ENCODE peak calls at places on chromosomes 13 and 19, in nine cellular contexts. D, J, Z, T, B, S, Q, M and H are unnamed samples.

GRCh38 chr19:58330458-58330857 is 3.7 kb downstream of the ZSCAN22 start:
- DNase-seq in D (no peak), J (no peak), Z (no peak), T (peak), B (no peak), S (no peak), Q (peak), M (no peak), H (no peak)

GRCh38 chr13:89287381-89287780 is 1616.2 kb downstream of the SLITRK5 start:
- DNase-seq in D (no peak), J (no peak), Z (no peak), T (no peak), B (no peak), S (no peak), Q (no peak), M (no peak), H (no peak)

GRCh38 chr13:32234914-32235313 is 80.2 kb downstream of the ZAR1L start:
- DNase-seq in D (no peak), J (no peak), Z (no peak), T (no peak), B (no peak), S (no peak), Q (no peak), M (no peak), H (no peak)

GRCh38 chr19:53177986-53178385 is 15.2 kb downstream of the ZNF665 start:
- DNase-seq in D (no peak), J (no peak), Z (no peak), T (no peak), B (no peak), S (no peak), Q (no peak), M (no peak), H (no peak)

GRCh38 chr19:55358943-55359908 is 3.8 kb downstream of the GARIN5B start:
- DNase-seq in D (no peak), J (no peak), Z (no peak), T (no peak), B (no peak), S (no peak), Q (no peak), M (no peak), H (no peak)

GRCh38 chr19:31277516-31277915 is 71.7 kb downstream of the TSHZ3 start:
- DNase-seq in D (no peak), J (no peak), Z (no peak), T (no peak), B (no peak), S (no peak), Q (no peak), M (no peak), H (no peak)

GRCh38 chr19:13727798-13728197 is 36.5 kb upstream of the MRI1 start:
- DNase-seq in D (no peak), J (no peak), Z (no peak), T (peak), B (no peak), S (no peak), Q (peak), M (no peak), H (no peak)

GRCh38 chr19:34960103-34960805 is 3.8 kb downstream of the ZNF792 start:
- DNase-seq in D (no peak), J (peak), Z (no peak), T (peak), B (no peak), S (no peak), Q (peak), M (peak), H (no peak)

GRCh38 chr13:57633950-57634828 is 2.6 kb downstream of the PCDH17 start:
- DNase-seq in D (no peak), J (peak), Z (no peak), T (no peak), B (peak), S (no peak), Q (no peak), M (no peak), H (no peak)

GRCh38 chr13:46378411-46378810 is 8.6 kb downstream of the RUBCNL start:
- DNase-seq in D (no peak), J (no peak), Z (no peak), T (no peak), B (no peak), S (no peak), Q (no peak), M (no peak), H (no peak)

GRCh38 chr13:76027131-76027530 is 391.0 kb downstream of the LMO7 start:
- DNase-seq in D (no peak), J (no peak), Z (no peak), T (no peak), B (no peak), S (no peak), Q (no peak), M (no peak), H (no peak)

GRCh38 chr13:67943116-67943515 is 713.0 kb upstream of the PCDH9 start:
- DNase-seq in D (no peak), J (no peak), Z (no peak), T (no peak), B (no peak), S (no peak), Q (no peak), M (no peak), H (no peak)

GRCh38 chr13:114126789-114127472 is 5.5 kb downstream of the RASA3 start:
- DNase-seq in D (no peak), J (no peak), Z (no peak), T (no peak), B (no peak), S (no peak), Q (no peak), M (no peak), H (no peak)

GRCh38 chr13:93254775-93255174 is 28.2 kb downstream of the GPC6 start:
- DNase-seq in D (no peak), J (no peak), Z (no peak), T (no peak), B (no peak), S (no peak), Q (no peak), M (no peak), H (no peak)

GRCh38 chr13:106517151-106517847 is 18.2 kb downstream of the EFNB2 start:
- DNase-seq in D (no peak), J (no peak), Z (no peak), T (no peak), B (no peak), S (no peak), Q (no peak), M (no peak), H (no peak)

GRCh38 chr19:3506384-3507340 is 551 bp downstream of the FZR1 start:
- DNase-seq in D (peak), J (no peak), Z (no peak), T (no peak), B (peak), S (peak), Q (peak), M (no peak), H (no peak)

GRCh38 chr19:51546650-51547396 is 15.4 kb upstream of the SIGLEC6 start:
- DNase-seq in D (no peak), J (no peak), Z (peak), T (no peak), B (peak), S (no peak), Q (peak), M (peak), H (no peak)

GRCh38 chr13:49124693-49125304 is 95.3 kb upstream of the MLNR start:
- DNase-seq in D (no peak), J (no peak), Z (no peak), T (no peak), B (no peak), S (no peak), Q (no peak), M (no peak), H (no peak)

GRCh38 chr19:55178781-55179569 is 1.1 kb downstream of the SYT5 start:
- DNase-seq in D (peak), J (peak), Z (no peak), T (peak), B (peak), S (peak), Q (peak), M (peak), H (no peak)

GRCh38 chr19:8174706-8175105 is 25.3 kb upstream of the FBN3 start:
- DNase-seq in D (no peak), J (no peak), Z (no peak), T (no peak), B (no peak), S (no peak), Q (no peak), M (no peak), H (no peak)

GRCh38 chr13:100916943-100917342 is 242.3 kb upstream of the TMTC4 start:
- DNase-seq in D (no peak), J (no peak), Z (no peak), T (no peak), B (no peak), S (no peak), Q (no peak), M (no peak), H (no peak)

GRCh38 chr13:37129867-37130266 is 24.4 kb upstream of the CSNK1A1L start:
- DNase-seq in D (no peak), J (no peak), Z (no peak), T (no peak), B (no peak), S (no peak), Q (no peak), M (no peak), H (no peak)

GRCh38 chr13:52924241-52925148 is 76.1 kb upstream of the PCDH8 start:
- DNase-seq in D (no peak), J (no peak), Z (no peak), T (no peak), B (no peak), S (no peak), Q (no peak), M (no peak), H (no peak)

GRCh38 chr19:33978286-33978685 is 181.6 kb downstream of the KCTD15 start:
- DNase-seq in D (no peak), J (no peak), Z (no peak), T (no peak), B (no peak), S (no peak), Q (no peak), M (no peak), H (no peak)

GRCh38 chr19:41699231-41699967 is 9.0 kb upstream of the CEACAM5 start:
- DNase-seq in D (no peak), J (peak), Z (no peak), T (no peak), B (no peak), S (no peak), Q (no peak), M (no peak), H (peak)

GRCh38 chr19:55085923-55086715 is 10.4 kb downstream of the EPS8L1 start:
- DNase-seq in D (no peak), J (no peak), Z (no peak), T (no peak), B (no peak), S (no peak), Q (no peak), M (no peak), H (no peak)

GRCh38 chr13:97194473-97194872 is 27.7 kb upstream of the MBNL2 start:
- DNase-seq in D (no peak), J (no peak), Z (no peak), T (peak), B (no peak), S (no peak), Q (peak), M (peak), H (no peak)

GRCh38 chr13:87777395-87777794 is 106.2 kb downstream of the SLITRK5 start:
- DNase-seq in D (no peak), J (no peak), Z (no peak), T (no peak), B (no peak), S (no peak), Q (no peak), M (peak), H (no peak)

GRCh38 chr13:97222934-97223710 is 989 bp downstream of the MBNL2 start:
- DNase-seq in D (no peak), J (no peak), Z (no peak), T (no peak), B (no peak), S (no peak), Q (no peak), M (no peak), H (no peak)

GRCh38 chr13:112641456-112641855 is 48.4 kb upstream of the ATP11A start:
- DNase-seq in D (no peak), J (no peak), Z (no peak), T (no peak), B (no peak), S (no peak), Q (no peak), M (no peak), H (no peak)